ENCODE peak calls at places on chromosomes 4 and X, in four cellular contexts. D is HepG2, O is H1, I is GM12878. K is an unnamed sample.

GRCh38 chr4:1177274-1178141 is 5.1 kb upstream of the SPON2 start:
- DNase-seq in I (no peak), O (no peak), D (peak; percentile 38), K (no peak)

GRCh38 chr4:74886490-74886889 is 46.4 kb upstream of the PARM1 start:
- DNase-seq in O (no peak), D (no peak), I (no peak), K (no peak)

GRCh38 chrX:17525266-17525665 is 150.3 kb downstream of the NHS start:
- DNase-seq in O (no peak), D (no peak), I (no peak), K (no peak)

GRCh38 chrX:115968436-115969252 is 201.9 kb upstream of the AGTR2 start:
- DNase-seq in D (no peak), I (no peak), O (peak; percentile 72), K (peak; percentile 90)

GRCh38 chr4:75142850-75143249 is 209.9 kb downstream of the PARM1 start:
- DNase-seq in I (no peak), O (no peak), D (no peak), K (no peak)

GRCh38 chr4:4182835-4183568 is 43.7 kb downstream of the OTOP1 start:
- DNase-seq in I (no peak), D (peak; percentile 57), O (peak; percentile 88), K (peak; percentile 36)

GRCh38 chrX:9724711-9725110 is 40.9 kb downstream of the GPR143 start:
- DNase-seq in O (no peak), D (no peak), I (no peak), K (no peak)

GRCh38 chrX:38890963-38891362 is 89.7 kb downstream of the MID1IP1 start:
- DNase-seq in O (no peak), D (peak; percentile 59), I (no peak), K (no peak)

GRCh38 chrX:5753291-5753690 is 475.4 kb downstream of the NLGN4X start:
- DNase-seq in I (no peak), O (no peak), D (no peak), K (no peak)

GRCh38 chr4:182578402-182578801 is 335.2 kb downstream of the TENM3 start:
- DNase-seq in D (no peak), O (no peak), I (no peak), K (no peak)

GRCh38 chrX:3815896-3816664 is 102.6 kb upstream of the PRKX start:
- DNase-seq in D (peak; percentile 36), I (peak; percentile 13), O (peak; percentile 62), K (no peak)

GRCh38 chrX:118528089-118528753 is 32.6 kb downstream of the DOCK11 start:
- DNase-seq in O (no peak), I (peak; percentile 47), D (no peak), K (no peak)

GRCh38 chr4:37748546-37748945 is 62.4 kb upstream of the RELL1 start:
- DNase-seq in I (no peak), D (no peak), O (no peak), K (no peak)

DNA sequence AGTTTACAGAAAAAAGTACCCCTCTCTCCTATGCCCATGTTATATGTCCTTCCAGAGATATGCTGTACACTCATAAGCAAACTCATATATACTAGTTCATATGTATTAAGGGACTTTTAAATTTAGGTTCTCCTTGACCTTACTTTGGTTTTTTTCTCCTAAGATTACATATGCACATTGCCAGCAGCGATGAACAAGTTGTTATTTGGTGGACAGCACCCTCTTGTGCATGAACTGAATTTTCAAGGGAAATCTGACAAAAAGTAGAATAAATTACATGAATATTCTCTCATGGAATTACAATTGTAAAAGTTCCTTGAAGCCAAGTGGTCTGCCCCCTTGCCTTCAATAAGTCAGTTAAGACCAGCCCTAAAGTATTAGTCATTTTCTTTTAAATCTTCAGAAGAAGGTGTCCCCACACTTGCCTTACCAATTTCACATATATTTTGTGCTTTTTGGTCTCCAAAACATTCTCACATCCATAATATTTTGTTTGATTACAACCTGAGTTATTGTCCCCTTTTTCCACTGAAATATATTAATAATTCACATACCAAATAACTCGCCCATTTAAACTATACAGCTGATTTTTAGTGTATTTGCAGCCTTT is 30.6 kb upstream of the SMARCA5 start:
- DNase-seq in D (peak; percentile 16), I (no peak), O (no peak), K (peak; percentile 3)
- TF ChIP-seq SUZ12 in D (no peak), I (no peak), O (no peak), K (no peak)

DNA sequence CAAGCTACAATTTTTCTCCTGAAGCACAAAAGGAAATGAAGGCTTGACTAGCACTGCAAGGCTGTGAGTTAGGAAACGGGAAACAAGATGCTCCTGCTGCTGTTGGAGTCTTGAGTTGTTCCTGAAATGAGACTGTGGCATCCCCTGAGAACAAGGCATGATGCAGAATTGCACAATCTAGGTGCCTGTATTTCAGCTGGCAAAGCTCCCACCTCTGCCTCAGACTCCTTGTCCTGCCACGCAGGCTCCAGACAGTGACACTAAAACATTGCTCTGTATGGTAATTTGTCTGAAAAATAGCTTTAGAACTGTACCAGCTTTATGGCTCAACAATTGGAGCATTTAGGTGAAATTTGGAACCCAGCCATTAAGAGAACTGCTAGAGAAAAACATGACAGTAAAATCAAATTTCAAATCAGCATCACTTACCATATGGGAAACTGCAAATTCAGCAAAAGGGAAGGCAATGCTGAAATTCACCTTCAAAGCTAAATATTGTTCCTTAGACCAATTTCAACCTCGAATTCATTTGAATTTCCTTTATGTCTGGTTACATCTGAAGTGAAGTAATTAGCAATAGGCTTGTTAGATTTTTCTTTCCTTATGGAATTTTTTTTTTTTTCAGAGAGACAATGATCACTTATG is 103.4 kb downstream of the MFAP3L start:
- DNase-seq in O (no peak), D (no peak), I (no peak), K (no peak)
- H3K4me1 ChIP-seq in O (peaks cover 3% of the 10 kb centered on the region), D (no peaks in the 10 kb centered on the region), I (no peaks in the 10 kb centered on the region), K (peaks cover 2% of the 10 kb centered on the region)

DNA sequence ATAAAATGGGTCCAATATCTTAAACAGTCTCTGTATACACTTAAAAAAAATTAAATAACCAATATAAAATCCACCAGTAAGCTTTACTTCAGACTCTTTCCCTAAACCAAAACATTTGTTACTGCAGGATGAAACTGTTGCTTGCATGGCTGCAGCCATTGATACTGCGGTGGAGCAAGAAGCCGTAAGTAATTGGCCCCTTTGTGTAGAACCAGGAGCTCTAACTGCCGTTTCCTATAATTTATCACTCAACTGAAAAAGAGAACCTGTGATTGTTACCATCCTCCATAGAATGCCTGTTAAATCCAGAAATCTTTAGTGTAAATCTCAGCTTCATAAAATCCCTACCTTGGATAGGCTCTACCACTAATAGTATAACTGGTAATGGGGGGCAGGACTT is 62.6 kb downstream of the KIF4A start:
- DNase-seq in D (no peak), O (no peak), I (no peak), K (no peak)
- H3K9me3 ChIP-seq in D (no peaks in the 10 kb centered on the region), O (no peaks in the 10 kb centered on the region), I (no peaks in the 10 kb centered on the region), K (peaks cover 26% of the 10 kb centered on the region)

GRCh38 chrX:100969936-100970335 is 428 bp downstream of the ARL13A start:
- DNase-seq in O (no peak), I (no peak), D (no peak), K (no peak)

GRCh38 chrX:100973411-100973810 is 3.9 kb downstream of the ARL13A start:
- DNase-seq in I (no peak), D (no peak), O (no peak), K (no peak)

GRCh38 chrX:100976211-100976610 is 6.7 kb downstream of the ARL13A start:
- DNase-seq in D (no peak), I (no peak), O (no peak), K (no peak)

GRCh38 chrX:100979881-100980607 is 10.5 kb downstream of the ARL13A start:
- DNase-seq in I (no peak), O (no peak), D (peak; percentile 24), K (no peak)

GRCh38 chrX:100975212-100975611 is 5.7 kb downstream of the ARL13A start:
- DNase-seq in I (no peak), O (no peak), D (no peak), K (no peak)
- TF ChIP-seq SUZ12 in I (no peak), O (no peak), D (no peak), K (no peak)

GRCh38 chrX:130607431-130607830 is 205.6 kb downstream of the RBMX2 start:
- DNase-seq in D (no peak), O (no peak), I (no peak), K (no peak)
- H3K4me1 ChIP-seq in D (no peaks in the 10 kb centered on the region), O (no peaks in the 10 kb centered on the region), I (no peaks in the 10 kb centered on the region), K (no peaks in the 10 kb centered on the region)

GRCh38 chrX:66021758-66022741 is 17.8 kb downstream of the VSIG4 start:
- DNase-seq in D (no peak), I (no peak), O (no peak), K (no peak)
- H3K9me3 ChIP-seq in D (no peaks in the 10 kb centered on the region), I (no peaks in the 10 kb centered on the region), O (no peaks in the 10 kb centered on the region), K (no peaks in the 10 kb centered on the region)

K was measured in NT2/D1.